ENCODE peak calls at places on chromosomes 11 and 22, in six cellular contexts. U is cardiac fibroblast, K is astrocyte of the spinal cord, L is HCT116, B is BJ, G is epithelial cell of esophagus. O is an unnamed sample.

GRCh38 chr11:64571410-64572091 is 19.5 kb upstream of the SLC22A12 start:
- DNase-seq in L (no peak), G (peak; percentile 96), B (no peak), U (peak; percentile 14), K (no peak), O (no peak)

GRCh38 chr11:117057317-117057716 is 40.9 kb downstream of the SIK3 start:
- DNase-seq in K (no peak), G (no peak), U (no peak), B (no peak), L (no peak), O (no peak)

GRCh38 chr11:83330303-83330702 is 44.1 kb upstream of the CCDC90B start:
- DNase-seq in G (no peak), U (no peak), L (no peak), K (no peak), B (no peak), O (no peak)

GRCh38 chr11:108927791-108928545 is 263.1 kb downstream of the DDX10 start:
- DNase-seq in G (no peak), K (no peak), B (no peak), U (no peak), L (no peak), O (no peak)

GRCh38 chr11:58788355-58789023 is 56.0 kb downstream of the GLYATL2 start:
- DNase-seq in L (peak; percentile 34), K (peak; percentile 32), B (no peak), G (peak; percentile 93), U (peak; percentile 55), O (peak; percentile 31)

GRCh38 chr11:57460017-57460755 is at the start of gene RTN4RL2:
- DNase-seq in G (no peak), B (no peak), K (peak; percentile 20), U (peak; percentile 58), L (peak; percentile 52), O (peak; percentile 71)

GRCh38 chr22:25475554-25476022 is 88.9 kb upstream of the GRK3 start:
- DNase-seq in L (no peak), U (peak; percentile 43), G (no peak), K (peak; percentile 80), B (no peak), O (peak; percentile 29)

GRCh38 chr22:38454361-38455062 is 487 bp downstream of the KCNJ4 start:
- DNase-seq in U (no peak), L (no peak), K (no peak), G (no peak), B (no peak), O (peak; percentile 49)

GRCh38 chr11:57313071-57313787 is 11.5 kb downstream of the TNKS1BP1 start:
- DNase-seq in B (no peak), L (no peak), U (no peak), K (no peak), G (no peak), O (no peak)

GRCh38 chr11:101474666-101475065 is 109.1 kb downstream of the TRPC6 start:
- DNase-seq in K (no peak), B (no peak), L (no peak), G (peak; percentile 16), U (no peak), O (no peak)

GRCh38 chr11:106331163-106331562 is 253.7 kb downstream of the AASDHPPT start:
- DNase-seq in G (peak; percentile 17), B (no peak), U (no peak), L (no peak), K (peak; percentile 27), O (no peak)

GRCh38 chr11:100525635-100526034 is 161.5 kb upstream of the ARHGAP42 start:
- DNase-seq in U (no peak), L (peak; percentile 3), G (peak; percentile 15), K (no peak), B (no peak), O (peak; percentile 4)

GRCh38 chr11:23725752-23726151 is 771.1 kb upstream of the LUZP2 start:
- DNase-seq in B (no peak), G (no peak), K (peak; percentile 30), L (no peak), U (peak; percentile 32), O (no peak)

GRCh38 chr11:27721505-27722116 is 21.4 kb upstream of the BDNF start:
- DNase-seq in G (no peak), U (no peak), K (no peak), B (no peak), L (no peak), O (no peak)

GRCh38 chr11:2263724-2264360 is 6.5 kb downstream of the ASCL2 start:
- DNase-seq in U (no peak), K (no peak), G (no peak), B (no peak), L (no peak), O (no peak)

GRCh38 chr11:67288452-67289225 is 464 bp upstream of the ANKRD13D start:
- DNase-seq in U (peak; percentile 97), K (peak; percentile 89), G (peak; percentile 89), L (peak; percentile 54), B (no peak), O (peak; percentile 95)
- TF ChIP-seq CTCF in U (no peak), K (peak; percentile 38), G (no peak), L (no peak), B (no peak), O (peak; percentile 41)

GRCh38 chr11:36234825-36235224 is 54.4 kb downstream of the COMMD9 start:
- DNase-seq in K (no peak), B (no peak), L (no peak), U (no peak), G (no peak), O (no peak)
- TF ChIP-seq CTCF in K (no peak), B (no peak), L (no peak), U (no peak), G (no peak), O (no peak)

DNA sequence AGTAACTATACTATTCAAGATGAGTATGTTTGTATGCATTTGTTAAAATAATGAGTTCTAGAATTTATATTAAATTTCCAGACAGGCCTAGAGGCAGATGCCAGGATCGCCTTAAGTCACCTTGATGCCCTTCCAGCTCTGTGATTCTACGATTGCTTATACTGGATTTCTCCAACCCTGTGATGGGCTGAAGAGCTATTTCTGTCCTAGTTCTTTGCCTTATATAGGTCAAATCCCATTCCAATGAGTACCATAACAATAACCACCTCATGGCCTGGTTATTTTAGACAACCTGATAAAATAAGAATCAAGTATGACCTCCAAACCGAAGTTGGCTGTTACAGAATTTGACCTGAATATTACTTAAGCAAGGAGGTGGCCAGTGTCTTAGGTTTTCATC is 79.8 kb upstream of the BLID start:
- DNase-seq in K (no peak), L (no peak), G (no peak), U (no peak), B (no peak), O (no peak)
- TF ChIP-seq CTCF in K (no peak), L (no peak), G (no peak), U (no peak), B (no peak), O (no peak)

DNA sequence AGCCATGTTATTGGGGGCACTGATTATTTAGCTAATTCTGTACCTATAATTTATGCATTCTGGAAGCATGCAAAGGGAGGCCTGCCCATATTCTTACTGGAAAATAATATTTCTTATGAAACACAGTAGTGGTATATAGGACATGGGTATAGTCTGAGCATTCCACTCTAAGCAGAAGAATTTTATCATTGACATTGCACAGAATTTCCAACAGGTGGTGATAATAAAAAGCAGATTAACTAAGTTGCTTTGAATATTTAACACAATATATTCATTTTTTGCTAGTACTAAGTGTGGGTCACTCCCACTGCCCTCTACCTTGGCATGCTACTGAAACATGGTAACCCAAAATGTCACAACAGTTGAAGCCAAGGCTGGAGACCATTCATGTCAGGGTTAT is 728.8 kb upstream of the FAT3 start:
- DNase-seq in B (no peak), G (no peak), L (no peak), U (no peak), K (no peak), O (no peak)
- TF ChIP-seq CTCF in B (no peak), G (no peak), L (no peak), U (no peak), K (no peak), O (no peak)

DNA sequence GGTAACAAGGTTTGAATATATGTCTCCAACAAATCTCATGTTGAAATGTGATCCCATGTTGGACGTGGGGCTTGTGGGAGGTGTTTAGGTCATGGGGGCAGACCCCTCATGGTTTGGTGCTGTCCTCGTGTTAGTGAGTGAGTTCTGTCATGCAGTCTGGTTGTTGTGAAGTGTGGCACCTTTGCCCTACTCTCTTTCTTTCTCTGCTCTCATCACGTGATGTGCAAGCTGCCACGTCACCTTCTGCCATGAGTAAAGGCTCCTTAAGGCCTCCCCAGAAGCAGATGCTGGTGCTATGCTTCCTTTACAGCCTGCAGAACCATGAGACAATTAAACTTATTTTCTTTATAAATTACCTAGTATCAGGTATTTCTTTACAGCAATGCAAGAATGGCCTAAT is 218.3 kb downstream of the NXPE2 start:
- DNase-seq in K (no peak), B (no peak), G (no peak), U (no peak), L (no peak), O (no peak)
- TF ChIP-seq CTCF in K (no peak), B (no peak), G (no peak), U (no peak), L (no peak), O (no peak)

GRCh38 chr11:118901494-118902335 is 18.0 kb downstream of the CXCR5 start:
- DNase-seq in L (no peak), B (no peak), K (no peak), G (no peak), U (no peak), O (no peak)
- TF ChIP-seq CTCF in L (no peak), B (peak; percentile 12), K (no peak), G (peak; percentile 23), U (peak; percentile 5), O (no peak)

DNA sequence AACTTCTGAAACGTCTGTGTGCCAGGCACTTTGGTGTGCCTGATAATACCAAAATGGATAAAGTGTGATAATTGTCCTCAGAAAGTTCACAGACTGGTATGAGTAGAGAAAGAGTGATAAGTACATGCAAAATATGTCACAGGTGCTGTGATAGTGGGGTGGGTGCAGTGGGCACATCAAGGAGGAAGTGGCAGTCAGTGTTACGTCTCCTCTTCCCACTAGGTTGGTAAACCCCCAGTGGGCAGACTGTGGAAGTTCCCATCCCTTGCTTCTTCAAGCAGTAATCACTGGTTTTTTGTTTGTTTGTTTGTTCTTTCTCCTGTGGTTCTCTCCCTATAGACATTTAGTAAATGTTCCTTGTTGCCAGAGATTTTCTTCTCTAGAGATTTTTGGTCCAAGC is 5.4 kb downstream of the RNF121 start:
- DNase-seq in G (no peak), B (no peak), L (no peak), U (no peak), K (no peak), O (peak; percentile 13)
- TF ChIP-seq CTCF in G (no peak), B (no peak), L (no peak), U (no peak), K (no peak), O (no peak)

DNA sequence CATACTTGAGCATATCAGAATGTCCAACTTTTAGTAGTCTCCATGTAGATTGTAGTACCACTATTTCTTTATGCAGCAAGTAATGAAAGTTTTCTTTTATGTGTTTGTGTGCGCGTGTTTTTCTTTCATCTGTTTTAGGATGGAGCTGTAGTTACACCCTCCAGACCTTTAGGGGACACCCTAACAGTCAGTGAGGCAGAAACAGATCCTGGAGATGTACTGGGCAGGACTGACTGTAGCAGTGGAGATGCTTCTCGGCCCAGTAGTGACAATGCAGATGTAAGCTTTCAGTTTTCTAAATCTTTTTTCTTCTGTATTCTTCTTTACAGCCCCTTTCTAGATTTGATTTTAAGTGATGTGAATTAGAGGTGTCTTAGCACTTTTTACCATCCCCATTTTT is 79.9 kb upstream of the GRIK4 start:
- DNase-seq in G (peak; percentile 39), K (no peak), B (no peak), L (peak; percentile 27), U (peak; percentile 63), O (peak; percentile 12)
- TF ChIP-seq CTCF in G (peak; percentile 49), K (peak; percentile 29), B (peak; percentile 45), L (no peak), U (peak; percentile 36), O (peak; percentile 41)